ENCODE peak calls at places on chromosomes 3 and 15, in eight cellular contexts. One of them, this sample, is unnamed.

GRCh38 chr3:12662593-12663310 is 1.2 kb downstream of the RAF1 start:
- DNase-seq in AG08396: peak; percentile 34
- DNase-seq in left cardiac atrium: peak; percentile 56
- DNase-seq in T follicular helper cell: no peak
- DNase-seq in mesendoderm: peak; percentile 77
- DNase-seq in NCI-H146: peak; percentile 42
- DNase-seq in cardiac fibroblast: no peak
- DNase-seq in RCC 7860: no peak
- DNase-seq in this sample: no peak

GRCh38 chr15:66025972-66026371 is 156.7 kb downstream of the RAB11A start:
- DNase-seq in AG08396: no peak
- DNase-seq in left cardiac atrium: no peak
- DNase-seq in T follicular helper cell: no peak
- DNase-seq in mesendoderm: no peak
- DNase-seq in NCI-H146: no peak
- DNase-seq in cardiac fibroblast: no peak
- DNase-seq in RCC 7860: no peak
- DNase-seq in this sample: no peak

GRCh38 chr3:138842483-138843188 is 7.9 kb upstream of the PIK3CB start:
- DNase-seq in AG08396: no peak
- DNase-seq in left cardiac atrium: no peak
- DNase-seq in T follicular helper cell: no peak
- DNase-seq in mesendoderm: no peak
- DNase-seq in NCI-H146: no peak
- DNase-seq in cardiac fibroblast: no peak
- DNase-seq in RCC 7860: no peak
- DNase-seq in this sample: no peak

GRCh38 chr3:49108346-49108745 is 3.8 kb upstream of the QARS1 start:
- DNase-seq in AG08396: no peak
- DNase-seq in left cardiac atrium: no peak
- DNase-seq in T follicular helper cell: no peak
- DNase-seq in mesendoderm: no peak
- DNase-seq in NCI-H146: no peak
- DNase-seq in cardiac fibroblast: no peak
- DNase-seq in RCC 7860: no peak
- DNase-seq in this sample: no peak

GRCh38 chr3:98784666-98785600 is 21.8 kb downstream of the ST3GAL6 start:
- DNase-seq in AG08396: peak; percentile 48
- DNase-seq in left cardiac atrium: no peak
- DNase-seq in T follicular helper cell: no peak
- DNase-seq in mesendoderm: peak; percentile 11
- DNase-seq in NCI-H146: no peak
- DNase-seq in cardiac fibroblast: peak; percentile 95
- DNase-seq in RCC 7860: peak; percentile 75
- DNase-seq in this sample: no peak

GRCh38 chr15:51708013-51708412 is 26.7 kb downstream of the SCG3 start:
- DNase-seq in AG08396: no peak
- DNase-seq in left cardiac atrium: no peak
- DNase-seq in T follicular helper cell: no peak
- DNase-seq in mesendoderm: no peak
- DNase-seq in NCI-H146: peak; percentile 46
- DNase-seq in cardiac fibroblast: no peak
- DNase-seq in RCC 7860: no peak
- DNase-seq in this sample: no peak

GRCh38 chr15:52790166-52790708 is at the start of gene ONECUT1:
- DNase-seq in AG08396: peak; percentile 92
- DNase-seq in left cardiac atrium: peak; percentile 58
- DNase-seq in T follicular helper cell: no peak
- DNase-seq in mesendoderm: peak; percentile 72
- DNase-seq in NCI-H146: peak; percentile 83
- DNase-seq in cardiac fibroblast: peak; percentile 46
- DNase-seq in RCC 7860: no peak
- DNase-seq in this sample: peak; percentile 47

GRCh38 chr3:146646251-146646650 is 41.1 kb upstream of the PLSCR5 start:
- DNase-seq in AG08396: no peak
- DNase-seq in left cardiac atrium: no peak
- DNase-seq in T follicular helper cell: no peak
- DNase-seq in mesendoderm: no peak
- DNase-seq in NCI-H146: peak; percentile 98
- DNase-seq in cardiac fibroblast: no peak
- DNase-seq in RCC 7860: no peak
- DNase-seq in this sample: no peak

GRCh38 chr3:77081240-77081661 is 41.4 kb downstream of the ROBO2 start:
- DNase-seq in AG08396: peak; percentile 7
- DNase-seq in left cardiac atrium: peak; percentile 37
- DNase-seq in T follicular helper cell: no peak
- DNase-seq in mesendoderm: no peak
- DNase-seq in NCI-H146: peak; percentile 61
- DNase-seq in cardiac fibroblast: peak; percentile 13
- DNase-seq in RCC 7860: peak; percentile 53
- DNase-seq in this sample: peak; percentile 73

GRCh38 chr15:90683876-90684275 is 33.3 kb upstream of the BLM start:
- DNase-seq in AG08396: no peak
- DNase-seq in left cardiac atrium: no peak
- DNase-seq in T follicular helper cell: no peak
- DNase-seq in mesendoderm: no peak
- DNase-seq in NCI-H146: no peak
- DNase-seq in cardiac fibroblast: no peak
- DNase-seq in RCC 7860: no peak
- DNase-seq in this sample: no peak

GRCh38 chr3:157092219-157092618 is 67.7 kb downstream of the CCNL1 start:
- DNase-seq in AG08396: no peak
- DNase-seq in left cardiac atrium: no peak
- DNase-seq in T follicular helper cell: no peak
- DNase-seq in mesendoderm: no peak
- DNase-seq in NCI-H146: no peak
- DNase-seq in cardiac fibroblast: no peak
- DNase-seq in RCC 7860: no peak
- DNase-seq in this sample: no peak

GRCh38 chr3:143286392-143287010 is 166.9 kb downstream of the CHST2 start:
- DNase-seq in AG08396: no peak
- DNase-seq in left cardiac atrium: no peak
- DNase-seq in T follicular helper cell: no peak
- DNase-seq in mesendoderm: peak; percentile 31
- DNase-seq in NCI-H146: no peak
- DNase-seq in cardiac fibroblast: no peak
- DNase-seq in RCC 7860: no peak
- DNase-seq in this sample: no peak

GRCh38 chr15:39344662-39345141 is 236.2 kb upstream of the THBS1 start:
- DNase-seq in AG08396: no peak
- DNase-seq in left cardiac atrium: no peak
- DNase-seq in T follicular helper cell: no peak
- DNase-seq in mesendoderm: no peak
- DNase-seq in NCI-H146: no peak
- DNase-seq in cardiac fibroblast: no peak
- DNase-seq in RCC 7860: no peak
- DNase-seq in this sample: no peak

GRCh38 chr3:48460517-48460902 is 14.0 kb downstream of the ATRIP start:
- DNase-seq in AG08396: no peak
- DNase-seq in left cardiac atrium: no peak
- DNase-seq in T follicular helper cell: no peak
- DNase-seq in mesendoderm: no peak
- DNase-seq in NCI-H146: no peak
- DNase-seq in cardiac fibroblast: no peak
- DNase-seq in RCC 7860: no peak
- DNase-seq in this sample: no peak

GRCh38 chr15:94110476-94111130 is 120.8 kb upstream of the MCTP2 start:
- DNase-seq in AG08396: no peak
- DNase-seq in left cardiac atrium: no peak
- DNase-seq in T follicular helper cell: no peak
- DNase-seq in mesendoderm: no peak
- DNase-seq in NCI-H146: no peak
- DNase-seq in cardiac fibroblast: no peak
- DNase-seq in RCC 7860: no peak
- DNase-seq in this sample: no peak

GRCh38 chr3:47645551-47645950 is 66.9 kb upstream of the CSPG5 start:
- DNase-seq in AG08396: no peak
- DNase-seq in left cardiac atrium: no peak
- DNase-seq in T follicular helper cell: no peak
- DNase-seq in mesendoderm: no peak
- DNase-seq in NCI-H146: no peak
- DNase-seq in cardiac fibroblast: no peak
- DNase-seq in RCC 7860: no peak
- DNase-seq in this sample: no peak

GRCh38 chr3:13709706-13710105 is 160.8 kb downstream of the FBLN2 start:
- DNase-seq in AG08396: no peak
- DNase-seq in left cardiac atrium: no peak
- DNase-seq in T follicular helper cell: no peak
- DNase-seq in mesendoderm: no peak
- DNase-seq in NCI-H146: no peak
- DNase-seq in cardiac fibroblast: no peak
- DNase-seq in RCC 7860: no peak
- DNase-seq in this sample: no peak

GRCh38 chr15:38707802-38708671 is 143.4 kb upstream of the RASGRP1 start:
- DNase-seq in AG08396: peak; percentile 48
- DNase-seq in left cardiac atrium: no peak
- DNase-seq in T follicular helper cell: no peak
- DNase-seq in mesendoderm: peak; percentile 72
- DNase-seq in NCI-H146: peak; percentile 2
- DNase-seq in cardiac fibroblast: peak; percentile 78
- DNase-seq in RCC 7860: peak; percentile 48
- DNase-seq in this sample: peak; percentile 8

GRCh38 chr15:76270876-76271275 is 40.4 kb downstream of the ETFA start:
- DNase-seq in AG08396: no peak
- DNase-seq in left cardiac atrium: no peak
- DNase-seq in T follicular helper cell: no peak
- DNase-seq in mesendoderm: no peak
- DNase-seq in NCI-H146: no peak
- DNase-seq in cardiac fibroblast: no peak
- DNase-seq in RCC 7860: no peak
- DNase-seq in this sample: no peak

GRCh38 chr3:52084954-52085730 is 28.8 kb upstream of the DUSP7 start:
- DNase-seq in AG08396: no peak
- DNase-seq in left cardiac atrium: peak; percentile 25
- DNase-seq in T follicular helper cell: no peak
- DNase-seq in mesendoderm: peak; percentile 29
- DNase-seq in NCI-H146: no peak
- DNase-seq in cardiac fibroblast: no peak
- DNase-seq in RCC 7860: no peak
- DNase-seq in this sample: no peak

GRCh38 chr3:59608356-59608755 is 558.5 kb upstream of the CFAP20DC start:
- DNase-seq in AG08396: no peak
- DNase-seq in left cardiac atrium: no peak
- DNase-seq in T follicular helper cell: no peak
- DNase-seq in mesendoderm: no peak
- DNase-seq in NCI-H146: peak; percentile 96
- DNase-seq in cardiac fibroblast: no peak
- DNase-seq in RCC 7860: no peak
- DNase-seq in this sample: peak; percentile 21

GRCh38 chr15:95202569-95203349 is 971.4 kb downstream of the MCTP2 start:
- DNase-seq in AG08396: peak; percentile 3
- DNase-seq in left cardiac atrium: no peak
- DNase-seq in T follicular helper cell: no peak
- DNase-seq in mesendoderm: no peak
- DNase-seq in NCI-H146: no peak
- DNase-seq in cardiac fibroblast: peak; percentile 6
- DNase-seq in RCC 7860: no peak
- DNase-seq in this sample: no peak

GRCh38 chr15:100263031-100263430 is 78.7 kb downstream of the ADAMTS17 start:
- DNase-seq in AG08396: no peak
- DNase-seq in left cardiac atrium: no peak
- DNase-seq in T follicular helper cell: no peak
- DNase-seq in mesendoderm: no peak
- DNase-seq in NCI-H146: no peak
- DNase-seq in cardiac fibroblast: no peak
- DNase-seq in RCC 7860: no peak
- DNase-seq in this sample: no peak

GRCh38 chr3:79032686-79033318 is 735.0 kb downstream of the ROBO1 start:
- DNase-seq in AG08396: no peak
- DNase-seq in left cardiac atrium: no peak
- DNase-seq in T follicular helper cell: no peak
- DNase-seq in mesendoderm: peak; percentile 47
- DNase-seq in NCI-H146: peak; percentile 56
- DNase-seq in cardiac fibroblast: peak; percentile 76
- DNase-seq in RCC 7860: peak; percentile 37
- DNase-seq in this sample: peak; percentile 59

GRCh38 chr3:3392946-3393345 is 213.5 kb upstream of the CRBN start:
- DNase-seq in AG08396: no peak
- DNase-seq in left cardiac atrium: no peak
- DNase-seq in T follicular helper cell: no peak
- DNase-seq in mesendoderm: no peak
- DNase-seq in NCI-H146: no peak
- DNase-seq in cardiac fibroblast: no peak
- DNase-seq in RCC 7860: no peak
- DNase-seq in this sample: no peak

GRCh38 chr3:108966773-108967172 is 13.1 kb upstream of the GUCA1C start:
- DNase-seq in AG08396: no peak
- DNase-seq in left cardiac atrium: no peak
- DNase-seq in T follicular helper cell: no peak
- DNase-seq in mesendoderm: no peak
- DNase-seq in NCI-H146: no peak
- DNase-seq in cardiac fibroblast: no peak
- DNase-seq in RCC 7860: no peak
- DNase-seq in this sample: no peak